ENCODE peak calls at places on chromosomes 2 and 18, in five cellular contexts. R, T, U, N and W are unnamed samples. For H3K4me1 and H3K36me3, the result is how much of the 10 kb centered on the place peaks cover.

GRCh38 chr18:55289048-55289447 is 298.9 kb downstream of the TCF4 start:
- DNase-seq in R (no peak), T (no peak), U (no peak), N (no peak), W (no peak)

GRCh38 chr2:238700122-238700457 is 147.8 kb upstream of the TWIST2 start:
- DNase-seq in R (no peak), T (no peak), N (no peak), U (peak), W (no peak)

GRCh38 chr2:64998658-64999061 is 9.5 kb downstream of the SLC1A4 start:
- DNase-seq in N (no peak), U (no peak), T (no peak), R (no peak), W (no peak)

GRCh38 chr2:199524689-199525574 is 67.2 kb upstream of the SATB2 start:
- DNase-seq in N (no peak), R (no peak), U (no peak), T (no peak), W (no peak)

GRCh38 chr2:17309186-17309585 is 209.1 kb downstream of the RAD51AP2 start:
- DNase-seq in T (no peak), N (no peak), U (no peak), R (no peak), W (no peak)

GRCh38 chr2:126656311-126657145 is 570 bp downstream of the GYPC start:
- DNase-seq in T (no peak), U (peak), N (peak), R (peak), W (peak)

GRCh38 chr2:20539776-20540586 is 93.1 kb downstream of the RHOB start:
- DNase-seq in T (no peak), N (no peak), U (no peak), R (no peak), W (no peak)

GRCh38 chr2:70923378-70924015 is 12.2 kb upstream of the ATP6V1B1 start:
- DNase-seq in R (no peak), U (no peak), T (no peak), N (no peak), W (no peak)

GRCh38 chr18:5961097-5961827 is 65.9 kb upstream of the TMEM200C start:
- DNase-seq in T (no peak), R (no peak), N (no peak), U (no peak), W (no peak)

GRCh38 chr2:25685741-25686140 is 12.4 kb upstream of the DTNB start:
- DNase-seq in U (no peak), T (no peak), N (no peak), R (no peak), W (no peak)

GRCh38 chr18:10453885-10454772 is at the start of gene APCDD1:
- DNase-seq in N (peak), R (peak), U (peak), T (no peak), W (no peak)

GRCh38 chr2:101619191-101619591 is 78.3 kb upstream of the MAP4K4 start:
- DNase-seq in N (no peak), U (peak), R (no peak), T (no peak), W (no peak)

GRCh38 chr2:158546412-158547144 is 89.8 kb downstream of the PKP4 start:
- DNase-seq in N (no peak), R (no peak), U (no peak), T (no peak), W (no peak)

GRCh38 chr2:7725132-7725849 is 808.1 kb downstream of the RNF144A start:
- DNase-seq in N (no peak), U (no peak), T (no peak), R (no peak), W (no peak)

DNA sequence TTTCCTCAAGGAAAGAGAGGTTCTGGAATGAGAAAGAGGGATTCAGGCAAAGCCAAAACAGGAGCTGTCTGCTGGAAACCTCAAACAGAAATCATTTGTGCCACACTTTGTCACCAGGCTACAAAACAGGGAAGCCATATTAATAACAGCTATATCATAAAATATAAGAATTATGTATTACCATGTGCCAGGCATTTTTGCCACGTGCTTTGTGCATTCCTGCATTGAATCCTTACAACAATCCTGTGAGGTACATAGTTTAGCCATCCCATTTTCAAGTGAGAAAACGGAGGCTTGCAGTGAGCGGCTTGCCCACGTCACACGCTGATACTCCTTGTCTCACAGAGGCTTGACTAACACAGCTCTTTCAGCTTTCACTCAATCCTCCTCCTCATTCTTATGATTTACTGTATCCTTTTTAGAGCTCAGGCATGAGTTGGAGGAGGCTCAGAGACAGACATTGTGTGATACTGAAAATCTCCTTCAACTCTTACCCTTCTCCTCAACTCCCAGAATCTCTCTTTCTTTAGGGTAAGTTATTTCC is 148.4 kb upstream of the MEX3C start:
- DNase-seq in N (no peak), T (no peak), U (no peak), R (no peak), W (no peak)
- H3K4me1 ChIP-seq in N (under half), T (under half), U (under half), R (under half), W (under half)

GRCh38 chr2:100291152-100291970 is 30.9 kb downstream of the LONRF2 start:
- DNase-seq in T (peak), R (peak), N (no peak), U (peak), W (no peak)
- H3K27ac ChIP-seq in T (no peak), R (no peak), N (no peak), U (peak), W (no peak)

DNA sequence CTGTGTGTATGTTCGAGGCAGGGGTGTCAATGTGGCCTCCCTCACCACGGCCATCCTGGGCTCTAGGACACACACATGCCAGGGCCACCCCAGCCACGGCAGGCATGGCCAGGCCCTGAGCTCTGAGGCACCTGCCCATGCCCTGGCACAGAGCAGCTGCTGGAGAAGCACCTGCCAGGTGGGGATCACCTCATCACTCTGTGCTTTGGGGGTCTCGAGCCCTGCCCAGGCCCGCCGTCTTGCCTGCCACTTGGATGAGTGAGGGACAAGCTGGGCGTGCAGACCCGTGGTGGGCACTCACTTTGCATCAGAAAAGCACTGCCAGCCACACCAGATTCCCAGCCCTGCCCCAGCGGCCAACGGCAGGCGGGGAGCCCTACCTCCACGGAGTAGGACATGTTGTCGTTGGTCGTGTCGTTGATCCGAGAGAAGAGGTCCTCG is 33.1 kb downstream of the KIF1A start:
- DNase-seq in T (no peak), N (no peak), U (no peak), R (no peak), W (peak)
- H3K36me3 ChIP-seq in T (under half), N (under half), U (under half), R (under half), W (under half)

DNA sequence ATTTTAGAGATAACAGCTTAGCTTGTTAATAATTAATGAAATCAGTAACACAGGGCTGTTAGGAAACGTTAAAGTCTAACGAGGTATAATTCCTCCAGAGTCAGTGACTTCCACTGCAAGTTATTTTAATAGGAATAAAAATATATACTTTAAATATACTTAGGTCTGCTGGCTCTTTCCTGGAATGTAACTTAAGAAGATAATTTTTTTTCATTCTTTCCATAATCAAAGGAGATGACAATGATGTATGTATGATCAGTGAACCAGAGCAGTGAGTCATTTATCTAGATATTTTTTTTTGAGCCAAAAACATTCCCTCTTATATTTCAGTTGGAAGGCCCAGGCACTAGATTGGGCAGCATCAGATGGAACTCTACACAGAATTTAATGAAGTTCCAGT is 104.2 kb upstream of the LYPD1 start:
- DNase-seq in U (no peak), R (no peak), N (no peak), T (no peak), W (no peak)
- H3K4me1 ChIP-seq in U (under half), R (under half), N (under half), T (under half), W (under half)